ENCODE peak calls at places on chromosomes 7 and 10, in nine cellular contexts. T, S, C, G, A, E, P, H and D are unnamed samples.

GRCh38 chr10:60942604-60943269 is 1.2 kb downstream of the RHOBTB1 start:
- DNase-seq in T (peak; percentile 24), S (peak; percentile 15), C (peak; percentile 40), G (peak; percentile 79), A (no peak), E (peak; percentile 25), P (peak; percentile 17), H (no peak), D (no peak)

GRCh38 chr10:121579656-121580055 is 18.6 kb downstream of the FGFR2 start:
- DNase-seq in T (no peak), S (no peak), C (no peak), G (no peak), A (no peak), E (no peak), P (no peak), H (no peak), D (no peak)

GRCh38 chr7:157037028-157037427 is 26.6 kb upstream of the MNX1 start:
- DNase-seq in T (no peak), S (no peak), C (no peak), G (no peak), A (no peak), E (no peak), P (no peak), H (no peak), D (no peak)

GRCh38 chr10:131811239-131812011 is 89.4 kb upstream of the PPP2R2D start:
- DNase-seq in T (no peak), S (no peak), C (no peak), G (peak; percentile 56), A (no peak), E (no peak), P (no peak), H (no peak), D (no peak)

GRCh38 chr10:11673346-11674330 is 62.2 kb upstream of the USP6NL start:
- DNase-seq in T (no peak), S (no peak), C (peak; percentile 86), G (no peak), A (no peak), E (peak; percentile 37), P (no peak), H (no peak), D (no peak)

GRCh38 chr7:44229546-44230105 is 28.8 kb downstream of the YKT6 start:
- DNase-seq in T (no peak), S (no peak), C (no peak), G (no peak), A (no peak), E (no peak), P (no peak), H (no peak), D (no peak)

GRCh38 chr10:113313048-113313611 is 239.7 kb upstream of the HABP2 start:
- DNase-seq in T (no peak), S (no peak), C (no peak), G (no peak), A (no peak), E (no peak), P (no peak), H (no peak), D (no peak)

GRCh38 chr10:71725249-71725648 is 5.7 kb upstream of the C10orf105 start:
- DNase-seq in T (no peak), S (no peak), C (no peak), G (no peak), A (no peak), E (no peak), P (no peak), H (no peak), D (no peak)

GRCh38 chr10:81040947-81041346 is 503.2 kb downstream of the SH2D4B start:
- DNase-seq in T (no peak), S (no peak), C (no peak), G (no peak), A (no peak), E (no peak), P (no peak), H (no peak), D (no peak)

GRCh38 chr7:18901881-18902280 is 215.6 kb downstream of the TWIST1 start:
- DNase-seq in T (no peak), S (no peak), C (no peak), G (no peak), A (no peak), E (no peak), P (no peak), H (no peak), D (no peak)

GRCh38 chr10:59995862-59996261 is 89.5 kb upstream of the CCDC6 start:
- DNase-seq in T (no peak), S (no peak), C (no peak), G (no peak), A (no peak), E (peak; percentile 30), P (no peak), H (no peak), D (no peak)

GRCh38 chr7:75727881-75728592 is 10.7 kb downstream of the HIP1 start:
- DNase-seq in T (no peak), S (no peak), C (peak; percentile 88), G (no peak), A (peak; percentile 45), E (no peak), P (peak; percentile 63), H (no peak), D (no peak)

GRCh38 chr10:77582710-77583115 is 54.9 kb downstream of the KCNMA1 start:
- DNase-seq in T (peak; percentile 63), S (peak; percentile 13), C (peak; percentile 99), G (peak; percentile 61), A (no peak), E (peak; percentile 78), P (no peak), H (no peak), D (no peak)

GRCh38 chr10:75070478-75071163 is 40.8 kb upstream of the SAMD8 start:
- DNase-seq in T (no peak), S (no peak), C (no peak), G (no peak), A (peak; percentile 19), E (no peak), P (no peak), H (no peak), D (no peak)

GRCh38 chr10:51063659-51064535 is 10.4 kb upstream of the PRKG1 start:
- DNase-seq in T (peak; percentile 14), S (peak; percentile 61), C (peak; percentile 4), G (no peak), A (no peak), E (peak; percentile 77), P (no peak), H (peak; percentile 30), D (no peak)

GRCh38 chr7:1160665-1161010 is 642 bp upstream of the ZFAND2A start:
- DNase-seq in T (peak; percentile 46), S (peak; percentile 59), C (peak; percentile 19), G (no peak), A (peak; percentile 27), E (peak; percentile 30), P (no peak), H (no peak), D (no peak)

GRCh38 chr10:100997364-100998182 is 2.0 kb upstream of the LZTS2 start:
- DNase-seq in T (peak; percentile 92), S (peak; percentile 69), C (peak; percentile 72), G (peak; percentile 91), A (peak; percentile 66), E (peak; percentile 74), P (peak; percentile 62), H (peak; percentile 64), D (peak; percentile 72)

GRCh38 chr7:5310822-5311405 is 28.2 kb downstream of the SLC29A4 start:
- DNase-seq in T (no peak), S (no peak), C (no peak), G (no peak), A (no peak), E (no peak), P (no peak), H (no peak), D (no peak)

GRCh38 chr10:8835453-8836167 is 781.1 kb downstream of the GATA3 start:
- DNase-seq in T (no peak), S (no peak), C (no peak), G (no peak), A (no peak), E (no peak), P (no peak), H (no peak), D (no peak)

GRCh38 chr7:101563198-101563901 is 65.7 kb downstream of the MYL10 start:
- DNase-seq in T (peak; percentile 3), S (no peak), C (no peak), G (peak; percentile 42), A (no peak), E (no peak), P (no peak), H (no peak), D (no peak)

GRCh38 chr10:26642896-26643653 is 54.4 kb upstream of the PDSS1 start:
- DNase-seq in T (no peak), S (no peak), C (no peak), G (no peak), A (no peak), E (no peak), P (no peak), H (no peak), D (no peak)

GRCh38 chr10:112774210-112774609 is 175.8 kb upstream of the TCF7L2 start:
- DNase-seq in T (no peak), S (no peak), C (no peak), G (no peak), A (no peak), E (no peak), P (no peak), H (no peak), D (no peak)

GRCh38 chr10:84665883-84666463 is 337.6 kb downstream of the CCSER2 start:
- DNase-seq in T (no peak), S (peak; percentile 72), C (no peak), G (no peak), A (no peak), E (no peak), P (no peak), H (no peak), D (no peak)